ENCODE peak calls at places on chromosomes 1 and 21, in ten cellular contexts. One of them, this sample, is unnamed.

GRCh38 chr1:44049839-44050238 is 18.6 kb upstream of the SLC6A9 start:
- DNase-seq in suprapubic skin: no peak
- DNase-seq in ovary: no peak
- DNase-seq in HepG2: no peak
- DNase-seq in A549: peak; percentile 50
- DNase-seq in heart left ventricle: no peak
- DNase-seq in uterus: no peak
- DNase-seq in vagina: no peak
- DNase-seq in stomach: no peak
- DNase-seq in transverse colon: no peak
- DNase-seq in this sample: no peak

GRCh38 chr21:45128613-45129226 is 54.3 kb downstream of the ADARB1 start:
- DNase-seq in suprapubic skin: no peak
- DNase-seq in ovary: no peak
- DNase-seq in HepG2: peak; percentile 59
- DNase-seq in A549: peak; percentile 74
- DNase-seq in heart left ventricle: peak; percentile 88
- DNase-seq in uterus: peak; percentile 64
- DNase-seq in vagina: no peak
- DNase-seq in stomach: peak; percentile 76
- DNase-seq in transverse colon: peak; percentile 77
- DNase-seq in this sample: no peak

GRCh38 chr1:95582746-95583145 is 348.7 kb downstream of the RWDD3 start:
- DNase-seq in suprapubic skin: no peak
- DNase-seq in ovary: no peak
- DNase-seq in HepG2: no peak
- DNase-seq in A549: no peak
- DNase-seq in heart left ventricle: no peak
- DNase-seq in uterus: no peak
- DNase-seq in vagina: no peak
- DNase-seq in stomach: no peak
- DNase-seq in transverse colon: no peak
- DNase-seq in this sample: no peak

GRCh38 chr1:29406814-29407213 is 170.5 kb downstream of the PTPRU start:
- DNase-seq in suprapubic skin: peak; percentile 37
- DNase-seq in ovary: no peak
- DNase-seq in HepG2: no peak
- DNase-seq in A549: no peak
- DNase-seq in heart left ventricle: no peak
- DNase-seq in uterus: no peak
- DNase-seq in vagina: no peak
- DNase-seq in stomach: no peak
- DNase-seq in transverse colon: no peak
- DNase-seq in this sample: no peak

GRCh38 chr1:24862775-24863483 is 67.1 kb downstream of the RUNX3 start:
- DNase-seq in suprapubic skin: no peak
- DNase-seq in ovary: no peak
- DNase-seq in HepG2: no peak
- DNase-seq in A549: no peak
- DNase-seq in heart left ventricle: no peak
- DNase-seq in uterus: no peak
- DNase-seq in vagina: peak; percentile 79
- DNase-seq in stomach: no peak
- DNase-seq in transverse colon: no peak
- DNase-seq in this sample: no peak

GRCh38 chr1:84708031-84708430 is 17.8 kb upstream of the SSX2IP start:
- DNase-seq in suprapubic skin: no peak
- DNase-seq in ovary: no peak
- DNase-seq in HepG2: no peak
- DNase-seq in A549: no peak
- DNase-seq in heart left ventricle: no peak
- DNase-seq in uterus: no peak
- DNase-seq in vagina: no peak
- DNase-seq in stomach: no peak
- DNase-seq in transverse colon: no peak
- DNase-seq in this sample: no peak

GRCh38 chr1:236417325-236417724 is 23.2 kb downstream of the EDARADD start:
- DNase-seq in suprapubic skin: no peak
- DNase-seq in ovary: no peak
- DNase-seq in HepG2: no peak
- DNase-seq in A549: no peak
- DNase-seq in heart left ventricle: no peak
- DNase-seq in uterus: no peak
- DNase-seq in vagina: no peak
- DNase-seq in stomach: no peak
- DNase-seq in transverse colon: no peak
- DNase-seq in this sample: no peak

GRCh38 chr1:44338136-44338535 is 16.9 kb downstream of the ERI3 start:
- DNase-seq in suprapubic skin: no peak
- DNase-seq in ovary: no peak
- DNase-seq in HepG2: peak; percentile 10
- DNase-seq in A549: no peak
- DNase-seq in heart left ventricle: no peak
- DNase-seq in uterus: no peak
- DNase-seq in vagina: no peak
- DNase-seq in stomach: no peak
- DNase-seq in transverse colon: no peak
- DNase-seq in this sample: no peak

GRCh38 chr1:65479805-65480204 is 59.3 kb downstream of the LEPR start:
- DNase-seq in suprapubic skin: no peak
- DNase-seq in ovary: no peak
- DNase-seq in HepG2: no peak
- DNase-seq in A549: no peak
- DNase-seq in heart left ventricle: no peak
- DNase-seq in uterus: no peak
- DNase-seq in vagina: no peak
- DNase-seq in stomach: no peak
- DNase-seq in transverse colon: no peak
- DNase-seq in this sample: no peak

GRCh38 chr1:65478379-65479026 is 58.0 kb downstream of the LEPR start:
- DNase-seq in suprapubic skin: no peak
- DNase-seq in ovary: no peak
- DNase-seq in HepG2: no peak
- DNase-seq in A549: no peak
- DNase-seq in heart left ventricle: no peak
- DNase-seq in uterus: no peak
- DNase-seq in vagina: no peak
- DNase-seq in stomach: no peak
- DNase-seq in transverse colon: no peak
- DNase-seq in this sample: no peak

GRCh38 chr1:65477414-65478378 is 57.2 kb downstream of the LEPR start:
- DNase-seq in suprapubic skin: no peak
- DNase-seq in ovary: no peak
- DNase-seq in HepG2: no peak
- DNase-seq in A549: no peak
- DNase-seq in heart left ventricle: no peak
- DNase-seq in uterus: no peak
- DNase-seq in vagina: no peak
- DNase-seq in stomach: no peak
- DNase-seq in transverse colon: no peak
- DNase-seq in this sample: no peak

GRCh38 chr1:65483993-65484754 is 63.7 kb downstream of the LEPR start:
- DNase-seq in suprapubic skin: no peak
- DNase-seq in ovary: no peak
- DNase-seq in HepG2: peak; percentile 88
- DNase-seq in A549: peak; percentile 16
- DNase-seq in heart left ventricle: no peak
- DNase-seq in uterus: no peak
- DNase-seq in vagina: no peak
- DNase-seq in stomach: peak; percentile 51
- DNase-seq in transverse colon: no peak
- DNase-seq in this sample: no peak

DNA sequence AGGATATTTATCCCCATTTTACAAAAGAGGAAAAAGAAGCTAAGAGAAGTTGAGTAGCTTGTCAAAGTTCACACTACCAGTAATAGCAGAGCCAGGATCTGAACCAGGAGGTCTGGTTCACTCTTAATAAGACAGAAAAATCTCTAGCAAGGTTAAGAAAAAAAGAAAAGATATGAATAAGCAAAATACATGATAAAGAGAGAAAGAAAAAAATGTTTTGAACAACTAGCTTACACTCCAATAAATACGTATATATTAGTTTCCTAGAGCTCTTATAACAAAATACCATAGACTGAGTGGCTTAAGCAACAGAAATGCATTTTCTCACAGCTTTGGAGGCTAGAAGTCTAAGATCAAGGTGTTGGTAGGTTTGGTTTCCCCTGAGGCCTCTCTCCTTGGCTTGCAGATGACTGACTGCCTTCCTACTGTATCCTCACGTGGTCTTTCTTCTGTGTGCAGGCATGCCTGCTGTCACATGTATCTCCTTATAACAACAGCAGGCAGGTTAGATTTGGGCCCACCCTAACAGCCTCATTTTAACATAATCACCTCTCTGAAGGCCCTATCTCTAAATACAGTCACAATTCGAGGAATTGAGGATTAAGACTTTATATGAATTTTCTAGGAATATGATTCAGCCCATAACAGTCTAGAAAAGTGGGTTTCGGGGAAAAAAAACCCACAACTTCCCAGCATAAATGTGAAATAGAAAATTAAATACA is 60.4 kb downstream of the LEPR start:
- DNase-seq in suprapubic skin: no peak
- DNase-seq in ovary: no peak
- DNase-seq in HepG2: no peak
- DNase-seq in A549: no peak
- DNase-seq in heart left ventricle: no peak
- DNase-seq in uterus: no peak
- DNase-seq in vagina: no peak
- DNase-seq in stomach: no peak
- DNase-seq in transverse colon: no peak
- DNase-seq in this sample: no peak
- TF ChIP-seq POLR2A in suprapubic skin: no peak
- TF ChIP-seq POLR2A in ovary: no peak
- TF ChIP-seq POLR2A in HepG2: no peak
- TF ChIP-seq POLR2A in A549: no peak
- TF ChIP-seq POLR2A in heart left ventricle: no peak
- TF ChIP-seq POLR2A in uterus: no peak
- TF ChIP-seq POLR2A in vagina: no peak
- TF ChIP-seq POLR2A in stomach: no peak
- TF ChIP-seq POLR2A in transverse colon: no peak
- TF ChIP-seq POLR2A in this sample: no peak

DNA sequence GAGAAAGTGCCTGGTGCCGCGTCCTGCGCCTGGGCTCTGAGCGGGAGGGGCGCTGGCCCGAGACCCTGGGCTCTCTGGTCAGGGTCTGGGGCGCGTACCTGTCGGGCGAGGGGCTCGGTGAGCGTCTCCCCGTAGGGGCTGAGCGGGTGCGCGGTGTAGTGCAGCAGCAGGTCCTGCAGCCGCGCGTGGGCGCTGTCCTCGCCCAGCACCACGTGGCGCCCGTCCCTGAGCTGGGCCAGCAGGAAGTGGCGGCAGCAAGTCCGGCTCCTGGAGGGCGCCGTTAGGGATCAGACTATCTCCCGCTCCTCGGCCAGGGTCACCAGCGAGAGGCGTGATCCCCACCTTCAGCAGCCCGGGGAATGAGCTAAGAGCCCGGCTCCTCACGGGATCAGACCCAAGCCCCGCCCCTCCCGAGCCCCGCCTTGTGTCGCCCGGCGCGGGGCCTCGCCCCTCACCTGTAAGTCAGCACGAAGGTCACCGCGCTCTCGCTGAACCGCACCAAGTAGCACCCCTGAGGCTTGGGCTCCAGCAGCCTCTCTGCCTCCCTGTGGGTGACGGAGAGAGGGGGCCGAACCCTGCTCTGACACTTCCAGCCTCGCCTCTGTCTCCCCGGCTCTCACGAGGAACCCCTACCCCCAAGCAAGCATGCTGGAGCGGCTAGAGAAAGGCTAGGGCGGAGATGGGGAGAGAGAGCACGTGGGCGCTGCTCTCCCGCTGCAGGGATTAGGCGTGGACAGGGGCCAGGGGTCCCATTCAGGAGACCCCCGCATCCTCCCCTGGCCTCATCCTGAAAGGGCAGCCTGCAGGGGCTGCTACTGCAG is 2.7 kb downstream of the SH2D2A start:
- DNase-seq in suprapubic skin: no peak
- DNase-seq in ovary: peak; percentile 63
- DNase-seq in HepG2: peak; percentile 35
- DNase-seq in A549: peak; percentile 73
- DNase-seq in heart left ventricle: peak; percentile 84
- DNase-seq in uterus: peak; percentile 70
- DNase-seq in vagina: no peak
- DNase-seq in stomach: peak; percentile 72
- DNase-seq in transverse colon: peak; percentile 82
- DNase-seq in this sample: no peak
- H3K27ac ChIP-seq in suprapubic skin: no peak overlapping the region
- H3K27ac ChIP-seq in ovary: no peak overlapping the region
- H3K27ac ChIP-seq in HepG2: no peak overlapping the region
- H3K27ac ChIP-seq in A549: peak overlapping the region; percentile 86
- H3K27ac ChIP-seq in heart left ventricle: peak overlapping the region; percentile 82
- H3K27ac ChIP-seq in uterus: peak overlapping the region; percentile 79
- H3K27ac ChIP-seq in vagina: peak overlapping the region; percentile 80
- H3K27ac ChIP-seq in stomach: no peak overlapping the region
- H3K27ac ChIP-seq in transverse colon: peak overlapping the region; percentile 75
- H3K27ac ChIP-seq in this sample: peak overlapping the region; percentile 16

DNA sequence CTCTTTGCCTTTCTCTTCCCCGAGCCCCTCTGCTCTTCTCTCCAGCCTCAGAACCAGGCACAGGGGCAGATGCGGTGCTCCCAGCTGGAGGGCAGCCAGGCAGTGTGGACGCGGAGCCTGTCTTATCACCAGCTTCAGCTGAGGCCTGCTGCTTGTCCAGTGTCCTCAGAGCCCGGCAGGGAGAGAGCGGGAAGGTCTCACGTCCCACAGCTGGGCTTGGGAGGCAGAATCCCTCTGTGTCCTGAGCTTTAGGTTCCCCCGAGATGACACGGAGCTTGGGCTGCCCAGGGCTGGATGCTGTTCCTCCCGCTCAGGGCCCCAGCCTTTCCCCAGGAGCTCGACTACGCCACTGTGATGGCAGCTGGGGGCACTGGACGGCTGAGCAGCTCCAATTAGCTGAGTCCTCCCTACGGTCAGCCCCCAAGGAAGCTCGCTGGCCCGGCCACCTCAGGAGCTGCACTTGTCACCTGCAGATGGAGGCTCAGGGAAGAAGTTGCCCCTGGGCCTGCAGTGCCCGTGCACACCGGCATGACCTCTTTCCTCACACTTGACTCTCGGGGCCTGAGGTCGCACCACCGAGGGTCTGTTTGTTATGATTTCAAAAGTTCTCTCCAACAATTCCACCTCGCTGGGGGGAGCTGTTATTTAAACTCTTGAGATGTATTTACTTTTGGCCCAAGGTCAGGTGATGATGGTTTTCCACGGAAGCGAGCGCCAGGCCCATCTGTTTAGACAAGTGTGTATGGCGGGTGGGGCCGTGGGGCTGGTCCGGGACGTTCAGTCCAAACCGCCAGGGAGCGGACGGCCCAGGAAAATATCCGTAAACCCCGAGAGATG is 127.3 kb downstream of the SIK1 start:
- DNase-seq in suprapubic skin: no peak
- DNase-seq in ovary: peak; percentile 69
- DNase-seq in HepG2: peak; percentile 87
- DNase-seq in A549: no peak
- DNase-seq in heart left ventricle: peak; percentile 67
- DNase-seq in uterus: no peak
- DNase-seq in vagina: no peak
- DNase-seq in stomach: no peak
- DNase-seq in transverse colon: no peak
- DNase-seq in this sample: no peak
- H3K4me3 ChIP-seq in suprapubic skin: no peak overlapping the region
- H3K4me3 ChIP-seq in ovary: no peak overlapping the region
- H3K4me3 ChIP-seq in HepG2: peak overlapping the region; percentile 8
- H3K4me3 ChIP-seq in A549: no peak overlapping the region
- H3K4me3 ChIP-seq in heart left ventricle: no peak overlapping the region
- H3K4me3 ChIP-seq in uterus: no peak overlapping the region
- H3K4me3 ChIP-seq in vagina: no peak overlapping the region
- H3K4me3 ChIP-seq in stomach: no peak overlapping the region
- H3K4me3 ChIP-seq in transverse colon: no peak overlapping the region
- H3K4me3 ChIP-seq in this sample: no peak overlapping the region

DNA sequence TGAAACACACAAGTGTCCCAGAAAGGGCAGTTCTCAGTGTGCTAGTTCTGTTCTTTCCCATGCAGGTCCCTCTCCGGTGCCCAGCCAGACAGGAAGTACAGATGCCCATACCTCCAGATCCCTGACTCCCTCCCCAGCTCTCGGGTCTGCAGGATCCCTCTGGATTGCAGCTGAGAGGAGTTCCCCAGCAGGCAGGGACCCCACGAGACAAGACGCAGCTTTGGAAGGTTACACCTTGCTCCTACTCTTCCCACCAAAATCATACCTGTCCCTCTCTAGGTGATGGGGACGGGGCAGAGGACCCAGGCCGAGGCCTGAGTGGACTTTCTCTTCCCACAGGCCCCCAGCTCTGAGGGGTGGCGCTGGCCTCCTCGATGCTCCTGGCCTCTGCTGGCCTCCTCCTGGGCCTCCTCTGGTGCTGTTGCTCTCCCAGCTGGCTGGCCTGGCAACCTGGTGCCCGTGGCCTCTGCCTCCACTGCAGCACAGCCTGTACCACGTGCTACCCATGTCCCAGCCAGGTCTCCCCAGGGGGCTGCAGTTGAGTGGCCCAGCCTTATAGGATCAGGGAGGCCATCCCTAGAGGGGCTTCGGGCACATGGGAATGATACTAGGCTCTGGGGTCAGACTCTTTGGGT is 9.4 kb downstream of the LDLRAD2 start:
- DNase-seq in suprapubic skin: no peak
- DNase-seq in ovary: no peak
- DNase-seq in HepG2: no peak
- DNase-seq in A549: no peak
- DNase-seq in heart left ventricle: no peak
- DNase-seq in uterus: no peak
- DNase-seq in vagina: no peak
- DNase-seq in stomach: no peak
- DNase-seq in transverse colon: no peak
- DNase-seq in this sample: no peak
- TF ChIP-seq POLR2A in suprapubic skin: no peak
- TF ChIP-seq POLR2A in ovary: no peak
- TF ChIP-seq POLR2A in HepG2: no peak
- TF ChIP-seq POLR2A in A549: no peak
- TF ChIP-seq POLR2A in heart left ventricle: no peak
- TF ChIP-seq POLR2A in uterus: no peak
- TF ChIP-seq POLR2A in vagina: no peak
- TF ChIP-seq POLR2A in stomach: no peak
- TF ChIP-seq POLR2A in transverse colon: no peak
- TF ChIP-seq POLR2A in this sample: no peak